ENCODE peak calls at places on chromosomes 11 and 22, in nine cellular contexts. One of them, this sample, is unnamed.

GRCh38 chr11:2975594-2975993 is 16.5 kb downstream of the NAP1L4 start:
- DNase-seq in HCEC 1CT: peak
- DNase-seq in breast epithelium: no peak
- DNase-seq in stimulated activated CD4-positive, alpha-beta T cell treated with anti-CD3 and anti-CD28 coated beads, Interleukin-2, amount 100 ng/mL, for 48 hours: peak
- DNase-seq in amygdala: peak
- DNase-seq in activated T-cell treated with anti-CD3 and anti-CD28 coated beads, Interleukin-2, amount 50 U/mL, for 48 hours: peak
- DNase-seq in cardiac muscle cell: no peak
- DNase-seq in endothelial cell: no peak
- DNase-seq in HTR-8/SVneo: peak
- DNase-seq in this sample: no peak

GRCh38 chr11:45511566-45511965 is 153.9 kb downstream of the CHST1 start:
- DNase-seq in HCEC 1CT: no peak
- DNase-seq in breast epithelium: no peak
- DNase-seq in stimulated activated CD4-positive, alpha-beta T cell treated with anti-CD3 and anti-CD28 coated beads, Interleukin-2, amount 100 ng/mL, for 48 hours: no peak
- DNase-seq in amygdala: no peak
- DNase-seq in activated T-cell treated with anti-CD3 and anti-CD28 coated beads, Interleukin-2, amount 50 U/mL, for 48 hours: no peak
- DNase-seq in cardiac muscle cell: no peak
- DNase-seq in endothelial cell: no peak
- DNase-seq in HTR-8/SVneo: no peak
- DNase-seq in this sample: no peak

GRCh38 chr11:45155627-45156180 is 9.3 kb downstream of the PRDM11 start:
- DNase-seq in HCEC 1CT: no peak
- DNase-seq in breast epithelium: no peak
- DNase-seq in stimulated activated CD4-positive, alpha-beta T cell treated with anti-CD3 and anti-CD28 coated beads, Interleukin-2, amount 100 ng/mL, for 48 hours: no peak
- DNase-seq in amygdala: no peak
- DNase-seq in activated T-cell treated with anti-CD3 and anti-CD28 coated beads, Interleukin-2, amount 50 U/mL, for 48 hours: no peak
- DNase-seq in cardiac muscle cell: no peak
- DNase-seq in endothelial cell: no peak
- DNase-seq in HTR-8/SVneo: no peak
- DNase-seq in this sample: no peak

GRCh38 chr11:11481371-11481770 is 128.3 kb upstream of the CSNK2A3 start:
- DNase-seq in HCEC 1CT: no peak
- DNase-seq in breast epithelium: no peak
- DNase-seq in stimulated activated CD4-positive, alpha-beta T cell treated with anti-CD3 and anti-CD28 coated beads, Interleukin-2, amount 100 ng/mL, for 48 hours: no peak
- DNase-seq in amygdala: no peak
- DNase-seq in activated T-cell treated with anti-CD3 and anti-CD28 coated beads, Interleukin-2, amount 50 U/mL, for 48 hours: no peak
- DNase-seq in cardiac muscle cell: peak
- DNase-seq in endothelial cell: no peak
- DNase-seq in HTR-8/SVneo: no peak
- DNase-seq in this sample: no peak

GRCh38 chr11:72814831-72815618 is 814 bp downstream of the ATG16L2 start:
- DNase-seq in HCEC 1CT: peak
- DNase-seq in breast epithelium: no peak
- DNase-seq in stimulated activated CD4-positive, alpha-beta T cell treated with anti-CD3 and anti-CD28 coated beads, Interleukin-2, amount 100 ng/mL, for 48 hours: peak
- DNase-seq in amygdala: no peak
- DNase-seq in activated T-cell treated with anti-CD3 and anti-CD28 coated beads, Interleukin-2, amount 50 U/mL, for 48 hours: no peak
- DNase-seq in cardiac muscle cell: peak
- DNase-seq in endothelial cell: peak
- DNase-seq in HTR-8/SVneo: peak
- DNase-seq in this sample: no peak

GRCh38 chr11:71352226-71352625 is 96.0 kb downstream of the DHCR7 start:
- DNase-seq in HCEC 1CT: no peak
- DNase-seq in breast epithelium: no peak
- DNase-seq in stimulated activated CD4-positive, alpha-beta T cell treated with anti-CD3 and anti-CD28 coated beads, Interleukin-2, amount 100 ng/mL, for 48 hours: no peak
- DNase-seq in amygdala: no peak
- DNase-seq in activated T-cell treated with anti-CD3 and anti-CD28 coated beads, Interleukin-2, amount 50 U/mL, for 48 hours: no peak
- DNase-seq in cardiac muscle cell: no peak
- DNase-seq in endothelial cell: no peak
- DNase-seq in HTR-8/SVneo: no peak
- DNase-seq in this sample: no peak

GRCh38 chr22:20193761-20194494 is 43.1 kb upstream of the CCDC188 start:
- DNase-seq in HCEC 1CT: no peak
- DNase-seq in breast epithelium: no peak
- DNase-seq in stimulated activated CD4-positive, alpha-beta T cell treated with anti-CD3 and anti-CD28 coated beads, Interleukin-2, amount 100 ng/mL, for 48 hours: no peak
- DNase-seq in amygdala: no peak
- DNase-seq in activated T-cell treated with anti-CD3 and anti-CD28 coated beads, Interleukin-2, amount 50 U/mL, for 48 hours: no peak
- DNase-seq in cardiac muscle cell: no peak
- DNase-seq in endothelial cell: no peak
- DNase-seq in HTR-8/SVneo: no peak
- DNase-seq in this sample: no peak

GRCh38 chr11:46202149-46202548 is 75.3 kb upstream of the CREB3L1 start:
- DNase-seq in HCEC 1CT: no peak
- DNase-seq in breast epithelium: no peak
- DNase-seq in stimulated activated CD4-positive, alpha-beta T cell treated with anti-CD3 and anti-CD28 coated beads, Interleukin-2, amount 100 ng/mL, for 48 hours: no peak
- DNase-seq in amygdala: no peak
- DNase-seq in activated T-cell treated with anti-CD3 and anti-CD28 coated beads, Interleukin-2, amount 50 U/mL, for 48 hours: no peak
- DNase-seq in cardiac muscle cell: no peak
- DNase-seq in endothelial cell: no peak
- DNase-seq in HTR-8/SVneo: no peak
- DNase-seq in this sample: no peak

GRCh38 chr11:28834877-28835276 is 726.7 kb downstream of the METTL15 start:
- DNase-seq in HCEC 1CT: peak
- DNase-seq in breast epithelium: no peak
- DNase-seq in stimulated activated CD4-positive, alpha-beta T cell treated with anti-CD3 and anti-CD28 coated beads, Interleukin-2, amount 100 ng/mL, for 48 hours: no peak
- DNase-seq in amygdala: no peak
- DNase-seq in activated T-cell treated with anti-CD3 and anti-CD28 coated beads, Interleukin-2, amount 50 U/mL, for 48 hours: no peak
- DNase-seq in cardiac muscle cell: no peak
- DNase-seq in endothelial cell: no peak
- DNase-seq in HTR-8/SVneo: no peak
- DNase-seq in this sample: no peak

GRCh38 chr22:40611606-40612005 is 24.9 kb downstream of the MRTFA start:
- DNase-seq in HCEC 1CT: no peak
- DNase-seq in breast epithelium: no peak
- DNase-seq in stimulated activated CD4-positive, alpha-beta T cell treated with anti-CD3 and anti-CD28 coated beads, Interleukin-2, amount 100 ng/mL, for 48 hours: no peak
- DNase-seq in amygdala: no peak
- DNase-seq in activated T-cell treated with anti-CD3 and anti-CD28 coated beads, Interleukin-2, amount 50 U/mL, for 48 hours: no peak
- DNase-seq in cardiac muscle cell: no peak
- DNase-seq in endothelial cell: no peak
- DNase-seq in HTR-8/SVneo: no peak
- DNase-seq in this sample: no peak

GRCh38 chr22:46289244-46289891 is 7.3 kb upstream of the GTSE1 start:
- DNase-seq in HCEC 1CT: no peak
- DNase-seq in breast epithelium: no peak
- DNase-seq in stimulated activated CD4-positive, alpha-beta T cell treated with anti-CD3 and anti-CD28 coated beads, Interleukin-2, amount 100 ng/mL, for 48 hours: no peak
- DNase-seq in amygdala: no peak
- DNase-seq in activated T-cell treated with anti-CD3 and anti-CD28 coated beads, Interleukin-2, amount 50 U/mL, for 48 hours: no peak
- DNase-seq in cardiac muscle cell: no peak
- DNase-seq in endothelial cell: no peak
- DNase-seq in HTR-8/SVneo: no peak
- DNase-seq in this sample: no peak

GRCh38 chr11:118006153-118006534 is 19.9 kb downstream of the IL10RA start:
- DNase-seq in HCEC 1CT: no peak
- DNase-seq in breast epithelium: no peak
- DNase-seq in stimulated activated CD4-positive, alpha-beta T cell treated with anti-CD3 and anti-CD28 coated beads, Interleukin-2, amount 100 ng/mL, for 48 hours: no peak
- DNase-seq in amygdala: no peak
- DNase-seq in activated T-cell treated with anti-CD3 and anti-CD28 coated beads, Interleukin-2, amount 50 U/mL, for 48 hours: peak
- DNase-seq in cardiac muscle cell: no peak
- DNase-seq in endothelial cell: no peak
- DNase-seq in HTR-8/SVneo: no peak
- DNase-seq in this sample: no peak

GRCh38 chr11:69962152-69962551 is 116.0 kb upstream of the ANO1 start:
- DNase-seq in HCEC 1CT: no peak
- DNase-seq in breast epithelium: no peak
- DNase-seq in stimulated activated CD4-positive, alpha-beta T cell treated with anti-CD3 and anti-CD28 coated beads, Interleukin-2, amount 100 ng/mL, for 48 hours: no peak
- DNase-seq in amygdala: no peak
- DNase-seq in activated T-cell treated with anti-CD3 and anti-CD28 coated beads, Interleukin-2, amount 50 U/mL, for 48 hours: no peak
- DNase-seq in cardiac muscle cell: no peak
- DNase-seq in endothelial cell: no peak
- DNase-seq in HTR-8/SVneo: peak
- DNase-seq in this sample: no peak

GRCh38 chr11:17498475-17498874 is 21.8 kb upstream of the ABCC8 start:
- DNase-seq in HCEC 1CT: peak
- DNase-seq in breast epithelium: no peak
- DNase-seq in stimulated activated CD4-positive, alpha-beta T cell treated with anti-CD3 and anti-CD28 coated beads, Interleukin-2, amount 100 ng/mL, for 48 hours: no peak
- DNase-seq in amygdala: no peak
- DNase-seq in activated T-cell treated with anti-CD3 and anti-CD28 coated beads, Interleukin-2, amount 50 U/mL, for 48 hours: no peak
- DNase-seq in cardiac muscle cell: peak
- DNase-seq in endothelial cell: no peak
- DNase-seq in HTR-8/SVneo: no peak
- DNase-seq in this sample: no peak

GRCh38 chr11:71342116-71342515 is 89.7 kb upstream of the SHANK2 start:
- DNase-seq in HCEC 1CT: peak
- DNase-seq in breast epithelium: no peak
- DNase-seq in stimulated activated CD4-positive, alpha-beta T cell treated with anti-CD3 and anti-CD28 coated beads, Interleukin-2, amount 100 ng/mL, for 48 hours: no peak
- DNase-seq in amygdala: no peak
- DNase-seq in activated T-cell treated with anti-CD3 and anti-CD28 coated beads, Interleukin-2, amount 50 U/mL, for 48 hours: no peak
- DNase-seq in cardiac muscle cell: no peak
- DNase-seq in endothelial cell: no peak
- DNase-seq in HTR-8/SVneo: no peak
- DNase-seq in this sample: no peak

GRCh38 chr11:8932564-8933180 is at the start of gene C11orf16:
- DNase-seq in HCEC 1CT: no peak
- DNase-seq in breast epithelium: no peak
- DNase-seq in stimulated activated CD4-positive, alpha-beta T cell treated with anti-CD3 and anti-CD28 coated beads, Interleukin-2, amount 100 ng/mL, for 48 hours: no peak
- DNase-seq in amygdala: no peak
- DNase-seq in activated T-cell treated with anti-CD3 and anti-CD28 coated beads, Interleukin-2, amount 50 U/mL, for 48 hours: no peak
- DNase-seq in cardiac muscle cell: no peak
- DNase-seq in endothelial cell: no peak
- DNase-seq in HTR-8/SVneo: no peak
- DNase-seq in this sample: no peak

GRCh38 chr11:16787035-16787744 is 48.7 kb downstream of the C11orf58 start:
- DNase-seq in HCEC 1CT: peak
- DNase-seq in breast epithelium: no peak
- DNase-seq in stimulated activated CD4-positive, alpha-beta T cell treated with anti-CD3 and anti-CD28 coated beads, Interleukin-2, amount 100 ng/mL, for 48 hours: no peak
- DNase-seq in amygdala: no peak
- DNase-seq in activated T-cell treated with anti-CD3 and anti-CD28 coated beads, Interleukin-2, amount 50 U/mL, for 48 hours: no peak
- DNase-seq in cardiac muscle cell: no peak
- DNase-seq in endothelial cell: no peak
- DNase-seq in HTR-8/SVneo: no peak
- DNase-seq in this sample: no peak

GRCh38 chr11:33347490-33348125 is 90.4 kb downstream of the HIPK3 start:
- DNase-seq in HCEC 1CT: no peak
- DNase-seq in breast epithelium: no peak
- DNase-seq in stimulated activated CD4-positive, alpha-beta T cell treated with anti-CD3 and anti-CD28 coated beads, Interleukin-2, amount 100 ng/mL, for 48 hours: no peak
- DNase-seq in amygdala: no peak
- DNase-seq in activated T-cell treated with anti-CD3 and anti-CD28 coated beads, Interleukin-2, amount 50 U/mL, for 48 hours: no peak
- DNase-seq in cardiac muscle cell: no peak
- DNase-seq in endothelial cell: no peak
- DNase-seq in HTR-8/SVneo: no peak
- DNase-seq in this sample: no peak

GRCh38 chr11:5940748-5941147 is 1.3 kb upstream of the OR56A3 start:
- DNase-seq in HCEC 1CT: no peak
- DNase-seq in breast epithelium: no peak
- DNase-seq in stimulated activated CD4-positive, alpha-beta T cell treated with anti-CD3 and anti-CD28 coated beads, Interleukin-2, amount 100 ng/mL, for 48 hours: no peak
- DNase-seq in amygdala: no peak
- DNase-seq in activated T-cell treated with anti-CD3 and anti-CD28 coated beads, Interleukin-2, amount 50 U/mL, for 48 hours: no peak
- DNase-seq in cardiac muscle cell: no peak
- DNase-seq in endothelial cell: no peak
- DNase-seq in HTR-8/SVneo: no peak
- DNase-seq in this sample: no peak

GRCh38 chr11:57315491-57315890 is 9.3 kb downstream of the TNKS1BP1 start:
- DNase-seq in HCEC 1CT: peak
- DNase-seq in breast epithelium: no peak
- DNase-seq in stimulated activated CD4-positive, alpha-beta T cell treated with anti-CD3 and anti-CD28 coated beads, Interleukin-2, amount 100 ng/mL, for 48 hours: no peak
- DNase-seq in amygdala: no peak
- DNase-seq in activated T-cell treated with anti-CD3 and anti-CD28 coated beads, Interleukin-2, amount 50 U/mL, for 48 hours: no peak
- DNase-seq in cardiac muscle cell: no peak
- DNase-seq in endothelial cell: peak
- DNase-seq in HTR-8/SVneo: no peak
- DNase-seq in this sample: no peak

GRCh38 chr22:49845241-49845640 is 8.4 kb upstream of the ZBED4 start:
- DNase-seq in HCEC 1CT: no peak
- DNase-seq in breast epithelium: no peak
- DNase-seq in stimulated activated CD4-positive, alpha-beta T cell treated with anti-CD3 and anti-CD28 coated beads, Interleukin-2, amount 100 ng/mL, for 48 hours: no peak
- DNase-seq in amygdala: no peak
- DNase-seq in activated T-cell treated with anti-CD3 and anti-CD28 coated beads, Interleukin-2, amount 50 U/mL, for 48 hours: no peak
- DNase-seq in cardiac muscle cell: no peak
- DNase-seq in endothelial cell: no peak
- DNase-seq in HTR-8/SVneo: no peak
- DNase-seq in this sample: no peak

GRCh38 chr11:4932751-4933150 is 8.6 kb upstream of the OR51G1 start:
- DNase-seq in HCEC 1CT: no peak
- DNase-seq in breast epithelium: no peak
- DNase-seq in stimulated activated CD4-positive, alpha-beta T cell treated with anti-CD3 and anti-CD28 coated beads, Interleukin-2, amount 100 ng/mL, for 48 hours: no peak
- DNase-seq in amygdala: no peak
- DNase-seq in activated T-cell treated with anti-CD3 and anti-CD28 coated beads, Interleukin-2, amount 50 U/mL, for 48 hours: no peak
- DNase-seq in cardiac muscle cell: no peak
- DNase-seq in endothelial cell: no peak
- DNase-seq in HTR-8/SVneo: no peak
- DNase-seq in this sample: no peak

GRCh38 chr11:14703731-14704130 is 60.1 kb downstream of the PDE3B start:
- DNase-seq in HCEC 1CT: no peak
- DNase-seq in breast epithelium: no peak
- DNase-seq in stimulated activated CD4-positive, alpha-beta T cell treated with anti-CD3 and anti-CD28 coated beads, Interleukin-2, amount 100 ng/mL, for 48 hours: no peak
- DNase-seq in amygdala: no peak
- DNase-seq in activated T-cell treated with anti-CD3 and anti-CD28 coated beads, Interleukin-2, amount 50 U/mL, for 48 hours: no peak
- DNase-seq in cardiac muscle cell: no peak
- DNase-seq in endothelial cell: no peak
- DNase-seq in HTR-8/SVneo: no peak
- DNase-seq in this sample: no peak

GRCh38 chr11:82864268-82864667 is 36.0 kb downstream of the PRCP start:
- DNase-seq in HCEC 1CT: peak
- DNase-seq in breast epithelium: peak
- DNase-seq in stimulated activated CD4-positive, alpha-beta T cell treated with anti-CD3 and anti-CD28 coated beads, Interleukin-2, amount 100 ng/mL, for 48 hours: no peak
- DNase-seq in amygdala: peak
- DNase-seq in activated T-cell treated with anti-CD3 and anti-CD28 coated beads, Interleukin-2, amount 50 U/mL, for 48 hours: no peak
- DNase-seq in cardiac muscle cell: peak
- DNase-seq in endothelial cell: peak
- DNase-seq in HTR-8/SVneo: peak
- DNase-seq in this sample: no peak

GRCh38 chr22:43931771-43932170 is 8.2 kb downstream of the PNPLA3 start:
- DNase-seq in HCEC 1CT: no peak
- DNase-seq in breast epithelium: no peak
- DNase-seq in stimulated activated CD4-positive, alpha-beta T cell treated with anti-CD3 and anti-CD28 coated beads, Interleukin-2, amount 100 ng/mL, for 48 hours: no peak
- DNase-seq in amygdala: no peak
- DNase-seq in activated T-cell treated with anti-CD3 and anti-CD28 coated beads, Interleukin-2, amount 50 U/mL, for 48 hours: no peak
- DNase-seq in cardiac muscle cell: no peak
- DNase-seq in endothelial cell: no peak
- DNase-seq in HTR-8/SVneo: no peak
- DNase-seq in this sample: no peak

GRCh38 chr22:20551805-20552449 is 44.5 kb downstream of the MED15 start:
- DNase-seq in HCEC 1CT: no peak
- DNase-seq in breast epithelium: no peak
- DNase-seq in stimulated activated CD4-positive, alpha-beta T cell treated with anti-CD3 and anti-CD28 coated beads, Interleukin-2, amount 100 ng/mL, for 48 hours: peak
- DNase-seq in amygdala: peak
- DNase-seq in activated T-cell treated with anti-CD3 and anti-CD28 coated beads, Interleukin-2, amount 50 U/mL, for 48 hours: peak
- DNase-seq in cardiac muscle cell: no peak
- DNase-seq in endothelial cell: no peak
- DNase-seq in HTR-8/SVneo: no peak
- DNase-seq in this sample: no peak

GRCh38 chr11:16606784-16607674 is 131.4 kb upstream of the C11orf58 start:
- DNase-seq in HCEC 1CT: no peak
- DNase-seq in breast epithelium: no peak
- DNase-seq in stimulated activated CD4-positive, alpha-beta T cell treated with anti-CD3 and anti-CD28 coated beads, Interleukin-2, amount 100 ng/mL, for 48 hours: no peak
- DNase-seq in amygdala: no peak
- DNase-seq in activated T-cell treated with anti-CD3 and anti-CD28 coated beads, Interleukin-2, amount 50 U/mL, for 48 hours: peak
- DNase-seq in cardiac muscle cell: peak
- DNase-seq in endothelial cell: peak
- DNase-seq in HTR-8/SVneo: no peak
- DNase-seq in this sample: no peak

GRCh38 chr22:46068908-46069481 is 81.3 kb upstream of the PPARA start:
- DNase-seq in HCEC 1CT: peak
- DNase-seq in breast epithelium: peak
- DNase-seq in stimulated activated CD4-positive, alpha-beta T cell treated with anti-CD3 and anti-CD28 coated beads, Interleukin-2, amount 100 ng/mL, for 48 hours: no peak
- DNase-seq in amygdala: no peak
- DNase-seq in activated T-cell treated with anti-CD3 and anti-CD28 coated beads, Interleukin-2, amount 50 U/mL, for 48 hours: no peak
- DNase-seq in cardiac muscle cell: no peak
- DNase-seq in endothelial cell: no peak
- DNase-seq in HTR-8/SVneo: no peak
- DNase-seq in this sample: no peak

GRCh38 chr11:70124321-70125061 is 46.4 kb downstream of the ANO1 start:
- DNase-seq in HCEC 1CT: no peak
- DNase-seq in breast epithelium: peak
- DNase-seq in stimulated activated CD4-positive, alpha-beta T cell treated with anti-CD3 and anti-CD28 coated beads, Interleukin-2, amount 100 ng/mL, for 48 hours: no peak
- DNase-seq in amygdala: no peak
- DNase-seq in activated T-cell treated with anti-CD3 and anti-CD28 coated beads, Interleukin-2, amount 50 U/mL, for 48 hours: no peak
- DNase-seq in cardiac muscle cell: no peak
- DNase-seq in endothelial cell: no peak
- DNase-seq in HTR-8/SVneo: no peak
- DNase-seq in this sample: no peak

GRCh38 chr11:33779849-33780528 is 5.7 kb upstream of the FBXO3 start:
- DNase-seq in HCEC 1CT: peak
- DNase-seq in breast epithelium: no peak
- DNase-seq in stimulated activated CD4-positive, alpha-beta T cell treated with anti-CD3 and anti-CD28 coated beads, Interleukin-2, amount 100 ng/mL, for 48 hours: no peak
- DNase-seq in amygdala: no peak
- DNase-seq in activated T-cell treated with anti-CD3 and anti-CD28 coated beads, Interleukin-2, amount 50 U/mL, for 48 hours: no peak
- DNase-seq in cardiac muscle cell: peak
- DNase-seq in endothelial cell: no peak
- DNase-seq in HTR-8/SVneo: peak
- DNase-seq in this sample: no peak

GRCh38 chr22:43587574-43587973 is 175.8 kb downstream of the MPPED1 start:
- DNase-seq in HCEC 1CT: no peak
- DNase-seq in breast epithelium: no peak
- DNase-seq in stimulated activated CD4-positive, alpha-beta T cell treated with anti-CD3 and anti-CD28 coated beads, Interleukin-2, amount 100 ng/mL, for 48 hours: no peak
- DNase-seq in amygdala: no peak
- DNase-seq in activated T-cell treated with anti-CD3 and anti-CD28 coated beads, Interleukin-2, amount 50 U/mL, for 48 hours: no peak
- DNase-seq in cardiac muscle cell: no peak
- DNase-seq in endothelial cell: no peak
- DNase-seq in HTR-8/SVneo: no peak
- DNase-seq in this sample: no peak

This sample was measured in esophagus squamous epithelium.